ENCODE peak calls at places on chromosomes 13 and 19, in nine cellular contexts. One of them, this sample, is unnamed.

GRCh38 chr13:45372189-45373115 is 31.5 kb upstream of the TPT1 start:
- DNase-seq in heart right ventricle: no peak
- DNase-seq in left lung: no peak
- DNase-seq in NCI-H2081: no peak
- DNase-seq in stimulated activated CD4-positive, alpha-beta T cell treated with anti-CD3 and anti-CD28 coated beads, Interleukin-2, amount 100 ng/mL, for 24 hours: no peak
- DNase-seq in hippocampal formation: no peak
- DNase-seq in mucosa of gallbladder: peak
- DNase-seq in osteocyte: no peak
- DNase-seq in T-helper 9 cell: no peak
- DNase-seq in this sample: no peak

GRCh38 chr13:51519839-51520238 is 64.4 kb upstream of the WDFY2 start:
- DNase-seq in left lung: no peak
- DNase-seq in osteocyte: no peak
- DNase-seq in hippocampal formation: no peak
- DNase-seq in mucosa of gallbladder: no peak
- DNase-seq in stimulated activated CD4-positive, alpha-beta T cell treated with anti-CD3 and anti-CD28 coated beads, Interleukin-2, amount 100 ng/mL, for 24 hours: no peak
- DNase-seq in heart right ventricle: no peak
- DNase-seq in NCI-H2081: no peak
- DNase-seq in T-helper 9 cell: no peak
- DNase-seq in this sample: no peak

GRCh38 chr13:112326821-112327370 is 49.3 kb upstream of the SPACA7 start:
- DNase-seq in stimulated activated CD4-positive, alpha-beta T cell treated with anti-CD3 and anti-CD28 coated beads, Interleukin-2, amount 100 ng/mL, for 24 hours: no peak
- DNase-seq in left lung: no peak
- DNase-seq in hippocampal formation: no peak
- DNase-seq in T-helper 9 cell: no peak
- DNase-seq in NCI-H2081: no peak
- DNase-seq in heart right ventricle: no peak
- DNase-seq in osteocyte: no peak
- DNase-seq in mucosa of gallbladder: no peak
- DNase-seq in this sample: no peak

GRCh38 chr19:55585658-55586339 is 5.2 kb upstream of the ZNF579 start:
- DNase-seq in stimulated activated CD4-positive, alpha-beta T cell treated with anti-CD3 and anti-CD28 coated beads, Interleukin-2, amount 100 ng/mL, for 24 hours: peak
- DNase-seq in hippocampal formation: peak
- DNase-seq in mucosa of gallbladder: no peak
- DNase-seq in T-helper 9 cell: no peak
- DNase-seq in heart right ventricle: peak
- DNase-seq in left lung: peak
- DNase-seq in NCI-H2081: peak
- DNase-seq in osteocyte: peak
- DNase-seq in this sample: peak

GRCh38 chr13:23599083-23599925 is 29.1 kb downstream of the TNFRSF19 start:
- DNase-seq in hippocampal formation: no peak
- DNase-seq in T-helper 9 cell: no peak
- DNase-seq in stimulated activated CD4-positive, alpha-beta T cell treated with anti-CD3 and anti-CD28 coated beads, Interleukin-2, amount 100 ng/mL, for 24 hours: no peak
- DNase-seq in osteocyte: no peak
- DNase-seq in left lung: no peak
- DNase-seq in heart right ventricle: no peak
- DNase-seq in NCI-H2081: no peak
- DNase-seq in mucosa of gallbladder: no peak
- DNase-seq in this sample: no peak

GRCh38 chr19:34645551-34645950 is 31.4 kb downstream of the SCGB2B2 start:
- DNase-seq in left lung: no peak
- DNase-seq in osteocyte: no peak
- DNase-seq in mucosa of gallbladder: no peak
- DNase-seq in stimulated activated CD4-positive, alpha-beta T cell treated with anti-CD3 and anti-CD28 coated beads, Interleukin-2, amount 100 ng/mL, for 24 hours: no peak
- DNase-seq in hippocampal formation: no peak
- DNase-seq in heart right ventricle: no peak
- DNase-seq in T-helper 9 cell: no peak
- DNase-seq in NCI-H2081: no peak
- DNase-seq in this sample: no peak

GRCh38 chr13:60790620-60791019 is 393.6 kb downstream of the TDRD3 start:
- DNase-seq in heart right ventricle: no peak
- DNase-seq in NCI-H2081: no peak
- DNase-seq in T-helper 9 cell: no peak
- DNase-seq in mucosa of gallbladder: no peak
- DNase-seq in stimulated activated CD4-positive, alpha-beta T cell treated with anti-CD3 and anti-CD28 coated beads, Interleukin-2, amount 100 ng/mL, for 24 hours: no peak
- DNase-seq in left lung: no peak
- DNase-seq in hippocampal formation: no peak
- DNase-seq in osteocyte: no peak
- DNase-seq in this sample: no peak

GRCh38 chr13:87498681-87499080 is 172.5 kb upstream of the SLITRK5 start:
- DNase-seq in mucosa of gallbladder: no peak
- DNase-seq in stimulated activated CD4-positive, alpha-beta T cell treated with anti-CD3 and anti-CD28 coated beads, Interleukin-2, amount 100 ng/mL, for 24 hours: no peak
- DNase-seq in hippocampal formation: no peak
- DNase-seq in left lung: no peak
- DNase-seq in T-helper 9 cell: no peak
- DNase-seq in heart right ventricle: no peak
- DNase-seq in NCI-H2081: no peak
- DNase-seq in osteocyte: no peak
- DNase-seq in this sample: no peak

GRCh38 chr13:79483302-79483701 is 2.3 kb downstream of the NDFIP2 start:
- DNase-seq in heart right ventricle: no peak
- DNase-seq in mucosa of gallbladder: no peak
- DNase-seq in osteocyte: no peak
- DNase-seq in hippocampal formation: no peak
- DNase-seq in NCI-H2081: no peak
- DNase-seq in stimulated activated CD4-positive, alpha-beta T cell treated with anti-CD3 and anti-CD28 coated beads, Interleukin-2, amount 100 ng/mL, for 24 hours: no peak
- DNase-seq in T-helper 9 cell: no peak
- DNase-seq in left lung: no peak
- DNase-seq in this sample: no peak

GRCh38 chr19:9958451-9958850 is 22.1 kb upstream of the OLFM2 start:
- DNase-seq in heart right ventricle: no peak
- DNase-seq in osteocyte: no peak
- DNase-seq in hippocampal formation: no peak
- DNase-seq in NCI-H2081: no peak
- DNase-seq in left lung: no peak
- DNase-seq in mucosa of gallbladder: no peak
- DNase-seq in stimulated activated CD4-positive, alpha-beta T cell treated with anti-CD3 and anti-CD28 coated beads, Interleukin-2, amount 100 ng/mL, for 24 hours: no peak
- DNase-seq in T-helper 9 cell: no peak
- DNase-seq in this sample: no peak

GRCh38 chr19:19654441-19654840 is 9.0 kb downstream of the ATP13A1 start:
- DNase-seq in heart right ventricle: no peak
- DNase-seq in left lung: no peak
- DNase-seq in hippocampal formation: no peak
- DNase-seq in stimulated activated CD4-positive, alpha-beta T cell treated with anti-CD3 and anti-CD28 coated beads, Interleukin-2, amount 100 ng/mL, for 24 hours: no peak
- DNase-seq in NCI-H2081: no peak
- DNase-seq in osteocyte: peak
- DNase-seq in T-helper 9 cell: no peak
- DNase-seq in mucosa of gallbladder: no peak
- DNase-seq in this sample: no peak

GRCh38 chr13:95494082-95494681 is 58.3 kb upstream of the CLDN10 start:
- DNase-seq in stimulated activated CD4-positive, alpha-beta T cell treated with anti-CD3 and anti-CD28 coated beads, Interleukin-2, amount 100 ng/mL, for 24 hours: no peak
- DNase-seq in left lung: no peak
- DNase-seq in T-helper 9 cell: no peak
- DNase-seq in mucosa of gallbladder: no peak
- DNase-seq in hippocampal formation: no peak
- DNase-seq in heart right ventricle: peak
- DNase-seq in NCI-H2081: peak
- DNase-seq in osteocyte: no peak
- DNase-seq in this sample: no peak

This sample was measured in CD8-positive, alpha-beta memory T cell.